ENCODE peak calls at places on chromosome 10, in six cellular contexts. One of them, this sample, is unnamed.

GRCh38 chr10:4103586-4103985 is 318.6 kb upstream of the KLF6 start:
- ATAC-seq in stimulated activated naive B cell treated with anti-CD40 and anti-IgM and Interleukin-4, amounts not matched to agents 10 μg/mL and 1 μg/mL and 100 μg/mL, for 72 hours: no peak
- ATAC-seq in right cardiac atrium: no peak
- ATAC-seq in CD4-positive, alpha-beta T cell: no peak
- ATAC-seq in lower lobe of right lung: no peak
- ATAC-seq in left ventricle myocardium superior: no peak
- ATAC-seq in this sample: no peak

GRCh38 chr10:85786401-85786899 is 580.1 kb downstream of the GRID1 start:
- ATAC-seq in CD4-positive, alpha-beta T cell: no peak
- ATAC-seq in lower lobe of right lung: no peak
- ATAC-seq in left ventricle myocardium superior: peak
- ATAC-seq in right cardiac atrium: peak
- ATAC-seq in stimulated activated naive B cell treated with anti-CD40 and anti-IgM and Interleukin-4, amounts not matched to agents 10 μg/mL and 1 μg/mL and 100 μg/mL, for 72 hours: peak
- ATAC-seq in this sample: no peak

GRCh38 chr10:21954132-21954531 is 49.4 kb downstream of the DNAJC1 start:
- ATAC-seq in lower lobe of right lung: no peak
- ATAC-seq in stimulated activated naive B cell treated with anti-CD40 and anti-IgM and Interleukin-4, amounts not matched to agents 10 μg/mL and 1 μg/mL and 100 μg/mL, for 72 hours: peak
- ATAC-seq in right cardiac atrium: no peak
- ATAC-seq in left ventricle myocardium superior: no peak
- ATAC-seq in CD4-positive, alpha-beta T cell: no peak
- ATAC-seq in this sample: no peak

GRCh38 chr10:24118246-24118645 is 90.7 kb upstream of the KIAA1217 start:
- ATAC-seq in left ventricle myocardium superior: peak
- ATAC-seq in stimulated activated naive B cell treated with anti-CD40 and anti-IgM and Interleukin-4, amounts not matched to agents 10 μg/mL and 1 μg/mL and 100 μg/mL, for 72 hours: no peak
- ATAC-seq in lower lobe of right lung: no peak
- ATAC-seq in CD4-positive, alpha-beta T cell: no peak
- ATAC-seq in right cardiac atrium: no peak
- ATAC-seq in this sample: no peak

GRCh38 chr10:69892436-69893215 is 90.9 kb downstream of the COL13A1 start:
- ATAC-seq in CD4-positive, alpha-beta T cell: no peak
- ATAC-seq in stimulated activated naive B cell treated with anti-CD40 and anti-IgM and Interleukin-4, amounts not matched to agents 10 μg/mL and 1 μg/mL and 100 μg/mL, for 72 hours: no peak
- ATAC-seq in left ventricle myocardium superior: no peak
- ATAC-seq in right cardiac atrium: no peak
- ATAC-seq in lower lobe of right lung: no peak
- ATAC-seq in this sample: no peak

GRCh38 chr10:74208081-74208480 is 57.1 kb downstream of the ADK start:
- ATAC-seq in left ventricle myocardium superior: peak
- ATAC-seq in right cardiac atrium: peak
- ATAC-seq in lower lobe of right lung: peak
- ATAC-seq in stimulated activated naive B cell treated with anti-CD40 and anti-IgM and Interleukin-4, amounts not matched to agents 10 μg/mL and 1 μg/mL and 100 μg/mL, for 72 hours: no peak
- ATAC-seq in CD4-positive, alpha-beta T cell: no peak
- ATAC-seq in this sample: peak

GRCh38 chr10:8721641-8722040 is 667.2 kb downstream of the GATA3 start:
- ATAC-seq in CD4-positive, alpha-beta T cell: no peak
- ATAC-seq in lower lobe of right lung: no peak
- ATAC-seq in stimulated activated naive B cell treated with anti-CD40 and anti-IgM and Interleukin-4, amounts not matched to agents 10 μg/mL and 1 μg/mL and 100 μg/mL, for 72 hours: no peak
- ATAC-seq in right cardiac atrium: no peak
- ATAC-seq in left ventricle myocardium superior: no peak
- ATAC-seq in this sample: no peak

GRCh38 chr10:126042354-126042753 is 146.0 kb downstream of the FANK1 start:
- ATAC-seq in left ventricle myocardium superior: no peak
- ATAC-seq in CD4-positive, alpha-beta T cell: no peak
- ATAC-seq in right cardiac atrium: no peak
- ATAC-seq in lower lobe of right lung: no peak
- ATAC-seq in stimulated activated naive B cell treated with anti-CD40 and anti-IgM and Interleukin-4, amounts not matched to agents 10 μg/mL and 1 μg/mL and 100 μg/mL, for 72 hours: peak
- ATAC-seq in this sample: no peak

GRCh38 chr10:12685261-12685861 is 316.2 kb downstream of the CCDC3 start:
- ATAC-seq in stimulated activated naive B cell treated with anti-CD40 and anti-IgM and Interleukin-4, amounts not matched to agents 10 μg/mL and 1 μg/mL and 100 μg/mL, for 72 hours: no peak
- ATAC-seq in lower lobe of right lung: no peak
- ATAC-seq in right cardiac atrium: no peak
- ATAC-seq in CD4-positive, alpha-beta T cell: no peak
- ATAC-seq in left ventricle myocardium superior: no peak
- ATAC-seq in this sample: no peak

GRCh38 chr10:178723-179122 is 43.5 kb downstream of the ZMYND11 start:
- ATAC-seq in left ventricle myocardium superior: no peak
- ATAC-seq in stimulated activated naive B cell treated with anti-CD40 and anti-IgM and Interleukin-4, amounts not matched to agents 10 μg/mL and 1 μg/mL and 100 μg/mL, for 72 hours: no peak
- ATAC-seq in CD4-positive, alpha-beta T cell: no peak
- ATAC-seq in right cardiac atrium: no peak
- ATAC-seq in lower lobe of right lung: no peak
- ATAC-seq in this sample: no peak

GRCh38 chr10:116850058-116850611 is 836 bp downstream of the ENO4 start:
- ATAC-seq in left ventricle myocardium superior: no peak
- ATAC-seq in stimulated activated naive B cell treated with anti-CD40 and anti-IgM and Interleukin-4, amounts not matched to agents 10 μg/mL and 1 μg/mL and 100 μg/mL, for 72 hours: no peak
- ATAC-seq in right cardiac atrium: peak
- ATAC-seq in lower lobe of right lung: no peak
- ATAC-seq in CD4-positive, alpha-beta T cell: peak
- ATAC-seq in this sample: no peak

GRCh38 chr10:12937527-12937926 is 64.0 kb downstream of the CCDC3 start:
- ATAC-seq in left ventricle myocardium superior: no peak
- ATAC-seq in lower lobe of right lung: no peak
- ATAC-seq in stimulated activated naive B cell treated with anti-CD40 and anti-IgM and Interleukin-4, amounts not matched to agents 10 μg/mL and 1 μg/mL and 100 μg/mL, for 72 hours: no peak
- ATAC-seq in right cardiac atrium: no peak
- ATAC-seq in CD4-positive, alpha-beta T cell: no peak
- ATAC-seq in this sample: no peak

GRCh38 chr10:16799621-16800020 is 17.6 kb downstream of the RSU1 start:
- ATAC-seq in CD4-positive, alpha-beta T cell: no peak
- ATAC-seq in lower lobe of right lung: no peak
- ATAC-seq in right cardiac atrium: no peak
- ATAC-seq in left ventricle myocardium superior: no peak
- ATAC-seq in stimulated activated naive B cell treated with anti-CD40 and anti-IgM and Interleukin-4, amounts not matched to agents 10 μg/mL and 1 μg/mL and 100 μg/mL, for 72 hours: peak
- ATAC-seq in this sample: no peak

GRCh38 chr10:119762805-119763798 is 37.3 kb downstream of the INPP5F start:
- ATAC-seq in CD4-positive, alpha-beta T cell: no peak
- ATAC-seq in stimulated activated naive B cell treated with anti-CD40 and anti-IgM and Interleukin-4, amounts not matched to agents 10 μg/mL and 1 μg/mL and 100 μg/mL, for 72 hours: no peak
- ATAC-seq in lower lobe of right lung: no peak
- ATAC-seq in right cardiac atrium: no peak
- ATAC-seq in left ventricle myocardium superior: no peak
- ATAC-seq in this sample: no peak

GRCh38 chr10:11120711-11121110 is 103.0 kb downstream of the CELF2 start:
- ATAC-seq in lower lobe of right lung: no peak
- ATAC-seq in right cardiac atrium: no peak
- ATAC-seq in left ventricle myocardium superior: no peak
- ATAC-seq in stimulated activated naive B cell treated with anti-CD40 and anti-IgM and Interleukin-4, amounts not matched to agents 10 μg/mL and 1 μg/mL and 100 μg/mL, for 72 hours: no peak
- ATAC-seq in CD4-positive, alpha-beta T cell: peak
- ATAC-seq in this sample: no peak

GRCh38 chr10:101291254-101292193 is 62.3 kb upstream of the LBX1 start:
- ATAC-seq in right cardiac atrium: peak
- ATAC-seq in stimulated activated naive B cell treated with anti-CD40 and anti-IgM and Interleukin-4, amounts not matched to agents 10 μg/mL and 1 μg/mL and 100 μg/mL, for 72 hours: peak
- ATAC-seq in left ventricle myocardium superior: peak
- ATAC-seq in lower lobe of right lung: peak
- ATAC-seq in CD4-positive, alpha-beta T cell: peak
- ATAC-seq in this sample: peak

GRCh38 chr10:77333610-77334340 is 303.8 kb downstream of the KCNMA1 start:
- ATAC-seq in left ventricle myocardium superior: no peak
- ATAC-seq in lower lobe of right lung: no peak
- ATAC-seq in CD4-positive, alpha-beta T cell: no peak
- ATAC-seq in right cardiac atrium: no peak
- ATAC-seq in stimulated activated naive B cell treated with anti-CD40 and anti-IgM and Interleukin-4, amounts not matched to agents 10 μg/mL and 1 μg/mL and 100 μg/mL, for 72 hours: no peak
- ATAC-seq in this sample: no peak

GRCh38 chr10:119189811-119190282 is 11.2 kb upstream of the PRDX3 start:
- ATAC-seq in left ventricle myocardium superior: no peak
- ATAC-seq in right cardiac atrium: no peak
- ATAC-seq in stimulated activated naive B cell treated with anti-CD40 and anti-IgM and Interleukin-4, amounts not matched to agents 10 μg/mL and 1 μg/mL and 100 μg/mL, for 72 hours: peak
- ATAC-seq in CD4-positive, alpha-beta T cell: no peak
- ATAC-seq in lower lobe of right lung: no peak
- ATAC-seq in this sample: no peak

GRCh38 chr10:132554053-132554990 is 16.7 kb downstream of the INPP5A start:
- ATAC-seq in left ventricle myocardium superior: no peak
- ATAC-seq in lower lobe of right lung: no peak
- ATAC-seq in CD4-positive, alpha-beta T cell: no peak
- ATAC-seq in stimulated activated naive B cell treated with anti-CD40 and anti-IgM and Interleukin-4, amounts not matched to agents 10 μg/mL and 1 μg/mL and 100 μg/mL, for 72 hours: no peak
- ATAC-seq in right cardiac atrium: no peak
- ATAC-seq in this sample: peak

GRCh38 chr10:118594392-118595063 is 920 bp downstream of the PRLHR start:
- ATAC-seq in CD4-positive, alpha-beta T cell: peak
- ATAC-seq in right cardiac atrium: peak
- ATAC-seq in lower lobe of right lung: peak
- ATAC-seq in stimulated activated naive B cell treated with anti-CD40 and anti-IgM and Interleukin-4, amounts not matched to agents 10 μg/mL and 1 μg/mL and 100 μg/mL, for 72 hours: peak
- ATAC-seq in left ventricle myocardium superior: peak
- ATAC-seq in this sample: peak

GRCh38 chr10:58072634-58073033 is 195.1 kb downstream of the IPMK start:
- ATAC-seq in lower lobe of right lung: no peak
- ATAC-seq in CD4-positive, alpha-beta T cell: no peak
- ATAC-seq in right cardiac atrium: no peak
- ATAC-seq in stimulated activated naive B cell treated with anti-CD40 and anti-IgM and Interleukin-4, amounts not matched to agents 10 μg/mL and 1 μg/mL and 100 μg/mL, for 72 hours: no peak
- ATAC-seq in left ventricle myocardium superior: no peak
- ATAC-seq in this sample: no peak

GRCh38 chr10:6092731-6093130 is 3.9 kb downstream of the RBM17 start:
- ATAC-seq in left ventricle myocardium superior: no peak
- ATAC-seq in right cardiac atrium: no peak
- ATAC-seq in lower lobe of right lung: no peak
- ATAC-seq in stimulated activated naive B cell treated with anti-CD40 and anti-IgM and Interleukin-4, amounts not matched to agents 10 μg/mL and 1 μg/mL and 100 μg/mL, for 72 hours: no peak
- ATAC-seq in CD4-positive, alpha-beta T cell: no peak
- ATAC-seq in this sample: no peak

GRCh38 chr10:115948415-115948814 is 324.6 kb downstream of the GFRA1 start:
- ATAC-seq in stimulated activated naive B cell treated with anti-CD40 and anti-IgM and Interleukin-4, amounts not matched to agents 10 μg/mL and 1 μg/mL and 100 μg/mL, for 72 hours: no peak
- ATAC-seq in CD4-positive, alpha-beta T cell: no peak
- ATAC-seq in right cardiac atrium: peak
- ATAC-seq in lower lobe of right lung: no peak
- ATAC-seq in left ventricle myocardium superior: peak
- ATAC-seq in this sample: no peak

GRCh38 chr10:47047577-47048532 is 136.6 kb downstream of the PTPN20 start:
- ATAC-seq in stimulated activated naive B cell treated with anti-CD40 and anti-IgM and Interleukin-4, amounts not matched to agents 10 μg/mL and 1 μg/mL and 100 μg/mL, for 72 hours: peak
- ATAC-seq in lower lobe of right lung: peak
- ATAC-seq in CD4-positive, alpha-beta T cell: peak
- ATAC-seq in left ventricle myocardium superior: peak
- ATAC-seq in right cardiac atrium: peak
- ATAC-seq in this sample: peak

GRCh38 chr10:97278491-97278989 is 13.9 kb downstream of the ARHGAP19 start:
- ATAC-seq in right cardiac atrium: peak
- ATAC-seq in CD4-positive, alpha-beta T cell: peak
- ATAC-seq in left ventricle myocardium superior: peak
- ATAC-seq in stimulated activated naive B cell treated with anti-CD40 and anti-IgM and Interleukin-4, amounts not matched to agents 10 μg/mL and 1 μg/mL and 100 μg/mL, for 72 hours: peak
- ATAC-seq in lower lobe of right lung: peak
- ATAC-seq in this sample: peak

GRCh38 chr10:24306507-24306875 is 97.6 kb downstream of the KIAA1217 start:
- ATAC-seq in CD4-positive, alpha-beta T cell: no peak
- ATAC-seq in right cardiac atrium: peak
- ATAC-seq in left ventricle myocardium superior: peak
- ATAC-seq in lower lobe of right lung: no peak
- ATAC-seq in stimulated activated naive B cell treated with anti-CD40 and anti-IgM and Interleukin-4, amounts not matched to agents 10 μg/mL and 1 μg/mL and 100 μg/mL, for 72 hours: no peak
- ATAC-seq in this sample: no peak

GRCh38 chr10:129968937-129969527 is 5.0 kb upstream of the EBF3 start:
- ATAC-seq in right cardiac atrium: peak
- ATAC-seq in stimulated activated naive B cell treated with anti-CD40 and anti-IgM and Interleukin-4, amounts not matched to agents 10 μg/mL and 1 μg/mL and 100 μg/mL, for 72 hours: no peak
- ATAC-seq in lower lobe of right lung: peak
- ATAC-seq in left ventricle myocardium superior: peak
- ATAC-seq in CD4-positive, alpha-beta T cell: peak
- ATAC-seq in this sample: peak

GRCh38 chr10:34470307-34470706 is 344.8 kb downstream of the PARD3 start:
- ATAC-seq in lower lobe of right lung: no peak
- ATAC-seq in CD4-positive, alpha-beta T cell: no peak
- ATAC-seq in right cardiac atrium: no peak
- ATAC-seq in left ventricle myocardium superior: no peak
- ATAC-seq in stimulated activated naive B cell treated with anti-CD40 and anti-IgM and Interleukin-4, amounts not matched to agents 10 μg/mL and 1 μg/mL and 100 μg/mL, for 72 hours: no peak
- ATAC-seq in this sample: no peak

GRCh38 chr10:130493446-130494198 is 357.4 kb downstream of the GLRX3 start:
- ATAC-seq in right cardiac atrium: no peak
- ATAC-seq in lower lobe of right lung: no peak
- ATAC-seq in stimulated activated naive B cell treated with anti-CD40 and anti-IgM and Interleukin-4, amounts not matched to agents 10 μg/mL and 1 μg/mL and 100 μg/mL, for 72 hours: no peak
- ATAC-seq in CD4-positive, alpha-beta T cell: no peak
- ATAC-seq in left ventricle myocardium superior: no peak
- ATAC-seq in this sample: no peak

This sample was measured in esophagus mucosa.